ENCODE peak calls at places on chromosomes 16 and 17, in six cellular contexts. H, C, K, U, P and W are unnamed samples. For H3K9me2, the result is how much of the 10 kb centered on the place peaks cover.

GRCh38 chr17:71959129-71959528 is 161.7 kb upstream of the SOX9 start:
- DNase-seq in U (peak), C (no peak), P (peak), K (peak), H (peak), W (no peak)

GRCh38 chr17:74123350-74123749 is 80.1 kb upstream of the RPL38 start:
- DNase-seq in C (no peak), P (no peak), H (peak), K (peak), U (no peak), W (no peak)

GRCh38 chr17:2994441-2994840 is 69.0 kb downstream of the OR1D5 start:
- DNase-seq in P (no peak), K (no peak), U (no peak), C (no peak), H (no peak), W (no peak)

GRCh38 chr16:583470-583814 is 6.4 kb upstream of the RAB40C start:
- DNase-seq in C (no peak), K (no peak), P (peak), U (no peak), H (no peak), W (no peak)

GRCh38 chr17:80428363-80428762 is 13.4 kb downstream of the ENDOV start:
- DNase-seq in C (no peak), H (no peak), U (no peak), K (no peak), P (no peak), W (no peak)

GRCh38 chr17:73952136-73952497 is 251.4 kb upstream of the RPL38 start:
- DNase-seq in K (no peak), U (no peak), P (no peak), H (no peak), C (no peak), W (no peak)

GRCh38 chr16:48003226-48003907 is 152.4 kb downstream of the ABCC12 start:
- DNase-seq in H (no peak), C (no peak), U (no peak), P (peak), K (no peak), W (no peak)

GRCh38 chr17:12967962-12968361 is 49.9 kb downstream of the ELAC2 start:
- DNase-seq in U (no peak), P (no peak), K (no peak), C (no peak), H (no peak), W (no peak)

GRCh38 chr16:4529085-4530060 is 9.2 kb downstream of the CDIP1 start:
- DNase-seq in U (no peak), P (peak), K (no peak), H (peak), C (no peak), W (peak)

GRCh38 chr17:41494524-41494923 is 4.8 kb upstream of the KRT36 start:
- DNase-seq in K (peak), U (no peak), H (peak), C (peak), P (no peak), W (no peak)

GRCh38 chr17:3683054-3683511 is 12.9 kb downstream of the P2RX5 start:
- DNase-seq in H (peak), P (peak), C (no peak), K (peak), U (peak), W (peak)

DNA sequence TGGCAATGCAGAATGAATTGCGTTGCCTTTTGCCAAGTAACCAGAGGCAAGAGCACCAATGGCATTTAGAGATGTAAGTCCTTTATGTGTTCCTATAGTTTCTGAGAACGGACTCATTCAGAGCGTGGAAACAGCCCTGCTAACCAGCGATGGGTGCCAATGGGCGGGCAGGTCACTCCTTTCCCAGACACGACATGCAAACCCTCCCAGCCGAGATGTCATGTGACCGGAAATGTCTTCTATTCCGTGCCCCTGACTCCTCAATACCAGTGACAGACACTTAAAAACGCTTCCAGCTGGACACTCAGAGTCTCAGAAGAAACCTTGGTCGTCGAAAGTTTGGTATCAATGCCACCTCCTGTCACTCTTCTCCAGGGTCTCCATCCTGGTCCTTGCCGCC is 3.2 kb downstream of the FBF1 start:
- DNase-seq in U (no peak), C (no peak), P (no peak), H (no peak), K (no peak), W (no peak)
- H3K9me2 ChIP-seq in U (under half), C (under half), P (under half), H (under half), K (under half), W (under half)

DNA sequence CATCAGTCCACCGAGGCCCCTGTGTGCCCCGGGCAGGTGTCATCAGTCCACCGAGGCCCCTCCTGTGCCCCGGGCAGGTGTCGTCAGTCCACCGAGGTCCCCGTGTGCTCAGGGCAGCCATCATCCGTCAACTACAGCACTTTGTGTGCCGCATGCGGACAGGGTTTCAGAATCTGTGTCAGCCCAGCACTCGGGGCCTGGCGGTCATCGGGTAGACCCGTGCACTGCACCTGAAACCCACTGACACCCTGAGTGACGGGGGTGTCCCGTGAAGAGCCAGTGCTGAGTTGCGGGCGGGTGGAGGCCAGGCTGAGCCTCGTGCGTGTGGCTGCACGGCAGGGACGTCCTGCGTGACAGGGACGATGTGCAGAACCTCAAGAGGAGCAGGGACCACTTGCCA is 38.4 kb downstream of the BAHCC1 start:
- DNase-seq in K (no peak), H (no peak), U (no peak), C (no peak), P (no peak), W (no peak)
- H3K4me2 ChIP-seq in K (no peak), H (no peak), U (peak), C (no peak), P (no peak), W (no peak)

DNA sequence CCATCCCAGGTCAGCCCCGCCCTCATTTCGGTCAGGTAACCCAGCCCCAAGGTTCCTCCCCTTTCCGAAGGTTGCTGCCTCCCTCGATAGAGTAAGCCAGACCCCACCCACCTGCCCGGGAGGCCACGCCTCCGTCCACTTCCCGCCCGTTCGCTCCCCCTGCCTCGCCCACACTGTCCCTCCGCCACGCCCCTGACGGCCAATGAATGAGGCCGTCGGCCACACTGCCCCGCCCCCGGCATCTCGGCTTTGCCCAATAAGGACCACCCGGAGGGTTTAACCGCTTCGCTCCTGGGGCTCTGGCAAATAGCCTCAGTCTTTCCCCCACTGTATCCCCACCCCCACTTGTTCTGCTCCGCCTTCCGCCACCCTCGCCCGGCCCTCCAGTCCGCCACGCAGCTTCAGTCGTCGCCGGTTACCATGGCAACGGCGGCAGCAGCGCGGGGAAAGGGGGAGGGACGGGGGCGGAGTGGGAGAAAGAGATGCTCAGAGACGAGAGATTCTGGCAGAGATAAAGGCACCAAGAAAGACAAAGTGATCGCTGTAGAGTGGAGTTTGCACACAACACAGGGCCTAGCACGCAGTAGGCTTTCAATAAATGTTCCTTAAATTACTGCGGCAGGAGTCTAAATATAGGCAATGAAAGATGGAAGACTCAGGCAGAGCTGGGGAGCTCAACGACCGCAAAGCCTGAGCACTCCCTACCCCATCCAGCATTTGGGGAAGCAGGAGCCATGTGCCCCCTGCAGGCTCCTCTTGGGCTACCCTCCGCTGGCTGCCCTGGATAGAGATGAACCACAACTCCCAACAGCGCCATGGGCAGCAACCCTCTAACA is 5.1 kb downstream of the DLG4 start:
- DNase-seq in U (peak), C (peak), P (peak), H (peak), K (peak), W (peak)
- H3K9me2 ChIP-seq in U (under half), C (under half), P (under half), H (under half), K (under half), W (under half)

DNA sequence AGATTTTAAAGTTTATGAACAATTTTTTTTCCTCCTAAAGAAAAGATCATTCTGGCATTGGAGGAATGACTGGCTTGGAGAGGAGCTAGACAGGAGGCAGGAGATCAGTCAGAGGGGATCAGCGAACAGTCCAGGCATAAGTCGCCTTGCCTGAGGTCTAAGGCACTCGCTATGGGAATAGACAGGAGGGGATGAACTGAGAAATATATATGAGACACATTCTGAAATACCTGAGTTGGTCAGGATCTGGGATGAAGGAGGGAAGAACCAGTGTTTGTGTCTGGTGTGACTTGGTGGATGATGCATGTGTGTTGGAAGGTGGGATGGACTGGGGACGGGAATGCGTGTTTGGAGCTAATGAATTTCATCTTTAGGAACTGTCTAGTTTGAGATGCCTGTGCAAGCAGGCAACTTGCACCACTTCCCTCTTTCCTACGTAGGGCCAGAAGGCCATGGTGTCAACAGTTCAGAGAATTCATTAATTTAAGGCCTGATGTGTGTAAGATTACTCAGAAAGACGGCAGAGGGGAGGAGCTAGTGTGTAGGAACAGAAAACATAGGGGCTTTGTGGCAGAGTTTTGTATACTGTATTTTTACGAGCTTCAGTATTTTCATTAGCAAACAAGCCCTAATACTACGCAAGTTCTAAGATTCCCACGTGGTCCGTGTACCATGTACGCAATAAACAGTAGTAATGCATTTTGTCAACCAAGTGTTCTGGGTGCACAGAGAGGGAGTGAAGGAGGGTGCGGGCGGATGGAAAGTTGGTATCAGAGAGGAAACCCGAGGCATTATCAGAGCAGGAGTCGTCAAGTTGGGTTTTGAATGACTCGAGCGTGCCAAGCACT is 825 bp downstream of the HEATR6 start:
- DNase-seq in P (no peak), U (no peak), H (peak), K (no peak), C (no peak), W (no peak)
- H3K4me2 ChIP-seq in P (peak), U (peak), H (peak), K (peak), C (peak), W (peak)

GRCh38 chr16:89133457-89134127 is 38.0 kb upstream of the CDH15 start:
- DNase-seq in K (no peak), H (no peak), U (no peak), C (no peak), P (no peak), W (no peak)

GRCh38 chr16:89130448-89130847 is 36.8 kb downstream of the ACSF3 start:
- DNase-seq in U (no peak), K (no peak), H (no peak), C (no peak), P (no peak), W (no peak)

GRCh38 chr16:89132194-89133005 is 38.7 kb downstream of the ACSF3 start:
- DNase-seq in C (no peak), K (no peak), H (no peak), P (no peak), U (no peak), W (no peak)

GRCh38 chr16:89131783-89132182 is 38.1 kb downstream of the ACSF3 start:
- DNase-seq in H (no peak), K (no peak), U (no peak), C (no peak), P (no peak), W (no peak)

DNA sequence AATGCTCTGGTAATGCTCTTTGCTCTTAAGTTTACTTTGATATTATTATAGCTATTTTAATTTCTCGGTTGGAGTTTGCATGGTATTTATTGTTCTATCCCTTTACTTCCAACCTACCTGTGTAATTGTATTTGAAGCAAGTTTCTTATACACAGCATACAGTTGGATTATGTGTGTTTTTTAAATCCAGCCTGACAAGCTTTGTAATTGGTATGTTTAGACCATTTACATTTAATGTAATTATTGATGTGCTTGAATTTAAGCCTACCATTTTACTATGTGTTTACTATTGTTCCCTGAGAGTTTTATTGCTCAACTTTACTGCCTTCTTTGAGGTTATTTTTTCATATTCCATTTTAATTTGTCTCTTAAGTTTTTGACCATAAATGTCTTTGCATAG is 35.7 kb downstream of the ACSF3 start:
- DNase-seq in P (no peak), K (no peak), C (no peak), H (no peak), U (no peak), W (no peak)
- H3K9me2 ChIP-seq in P (under half), K (under half), C (under half), H (under half), U (under half), W (under half)

GRCh38 chr17:29866746-29867404 is 63.2 kb downstream of the SSH2 start:
- DNase-seq in C (no peak), H (no peak), K (no peak), P (no peak), U (no peak), W (no peak)
- H3K4me2 ChIP-seq in C (no peak), H (no peak), K (no peak), P (peak), U (no peak), W (no peak)

DNA sequence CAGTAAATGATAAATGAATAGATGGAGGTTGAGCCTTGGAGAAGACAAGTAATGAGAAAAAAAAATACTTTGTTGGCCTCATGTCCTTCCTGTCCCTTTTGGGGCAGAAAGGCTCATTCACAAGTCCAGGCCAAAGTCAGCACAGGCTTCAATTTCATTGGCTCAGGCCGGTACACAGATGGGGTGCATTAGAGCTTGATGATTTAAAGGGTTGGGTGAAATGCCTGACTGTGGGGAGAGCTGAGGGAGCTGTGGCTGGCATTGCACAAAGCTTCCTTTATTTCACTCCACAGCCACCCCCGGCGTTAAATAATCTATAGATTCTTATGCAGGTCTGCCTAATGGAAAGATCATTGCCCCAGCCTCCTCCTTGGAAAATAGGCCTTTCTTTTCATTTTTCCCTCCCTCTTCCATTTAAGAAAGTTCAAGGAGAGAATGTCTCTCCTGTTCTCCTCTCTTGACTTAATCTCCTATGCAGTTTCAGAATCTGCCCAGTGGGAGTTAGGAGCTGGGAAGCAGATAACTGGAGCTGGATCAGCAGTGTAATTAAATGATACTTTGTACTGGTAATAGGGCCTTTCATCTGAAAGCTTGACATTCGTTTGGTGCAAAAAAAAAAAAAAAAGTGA is 24.4 kb downstream of the YPEL2 start:
- DNase-seq in P (no peak), K (no peak), C (no peak), H (no peak), U (no peak), W (no peak)
- H3K9me2 ChIP-seq in P (under half), K (under half), C (under half), H (under half), U (under half), W (under half)